ENCODE peak calls at places on chromosomes 11 and 22, in eight cellular contexts. One of them, this sample, is unnamed.

GRCh38 chr11:116990061-116990473 is 108.2 kb downstream of the SIK3 start:
- DNase-seq in fibroblast of pulmonary artery: peak
- DNase-seq in AG10803: peak
- DNase-seq in H1: no peak
- DNase-seq in BJ: no peak
- DNase-seq in HL-60: no peak
- DNase-seq in endodermal cell: no peak
- DNase-seq in ovary: no peak
- DNase-seq in this sample: no peak

GRCh38 chr11:131668867-131669780 is 298.7 kb downstream of the NTM start:
- DNase-seq in AG10803: peak
- DNase-seq in BJ: no peak
- DNase-seq in fibroblast of pulmonary artery: peak
- DNase-seq in endodermal cell: peak
- DNase-seq in H1: peak
- DNase-seq in ovary: no peak
- DNase-seq in HL-60: peak
- DNase-seq in this sample: no peak

GRCh38 chr11:120078397-120078796 is 59.5 kb downstream of the TRIM29 start:
- DNase-seq in HL-60: no peak
- DNase-seq in AG10803: no peak
- DNase-seq in fibroblast of pulmonary artery: no peak
- DNase-seq in BJ: no peak
- DNase-seq in ovary: no peak
- DNase-seq in endodermal cell: no peak
- DNase-seq in H1: no peak
- DNase-seq in this sample: no peak

GRCh38 chr11:27485930-27486773 is 13.6 kb upstream of the LGR4 start:
- DNase-seq in H1: no peak
- DNase-seq in HL-60: peak
- DNase-seq in ovary: no peak
- DNase-seq in BJ: no peak
- DNase-seq in AG10803: peak
- DNase-seq in endodermal cell: peak
- DNase-seq in fibroblast of pulmonary artery: peak
- DNase-seq in this sample: no peak

GRCh38 chr11:13984616-13985474 is 22.3 kb downstream of the SPON1 start:
- DNase-seq in AG10803: peak
- DNase-seq in ovary: no peak
- DNase-seq in H1: no peak
- DNase-seq in fibroblast of pulmonary artery: peak
- DNase-seq in BJ: peak
- DNase-seq in HL-60: no peak
- DNase-seq in endodermal cell: no peak
- DNase-seq in this sample: no peak

GRCh38 chr11:93652161-93652597 is 9.3 kb upstream of the CEP295 start:
- DNase-seq in endodermal cell: peak
- DNase-seq in BJ: no peak
- DNase-seq in AG10803: peak
- DNase-seq in H1: peak
- DNase-seq in fibroblast of pulmonary artery: peak
- DNase-seq in HL-60: peak
- DNase-seq in ovary: no peak
- DNase-seq in this sample: no peak

GRCh38 chr11:61058583-61059259 is 43.6 kb upstream of the CD5 start:
- DNase-seq in H1: no peak
- DNase-seq in AG10803: no peak
- DNase-seq in ovary: no peak
- DNase-seq in HL-60: no peak
- DNase-seq in fibroblast of pulmonary artery: no peak
- DNase-seq in BJ: no peak
- DNase-seq in endodermal cell: peak
- DNase-seq in this sample: no peak

GRCh38 chr22:17097062-17097461 is 12.3 kb downstream of the IL17RA start:
- DNase-seq in H1: no peak
- DNase-seq in endodermal cell: no peak
- DNase-seq in ovary: no peak
- DNase-seq in fibroblast of pulmonary artery: no peak
- DNase-seq in HL-60: peak
- DNase-seq in BJ: no peak
- DNase-seq in AG10803: no peak
- DNase-seq in this sample: no peak

GRCh38 chr11:31958086-31958735 is 132.7 kb upstream of the RCN1 start:
- DNase-seq in H1: peak
- DNase-seq in ovary: peak
- DNase-seq in HL-60: peak
- DNase-seq in fibroblast of pulmonary artery: peak
- DNase-seq in endodermal cell: peak
- DNase-seq in BJ: no peak
- DNase-seq in AG10803: peak
- DNase-seq in this sample: peak

GRCh38 chr11:123561046-123561781 is 93.2 kb downstream of the SCN3B start:
- DNase-seq in H1: no peak
- DNase-seq in BJ: no peak
- DNase-seq in ovary: peak
- DNase-seq in fibroblast of pulmonary artery: peak
- DNase-seq in endodermal cell: peak
- DNase-seq in AG10803: peak
- DNase-seq in HL-60: no peak
- DNase-seq in this sample: peak

GRCh38 chr11:75714211-75714610 is 3.4 kb upstream of the MOGAT2 start:
- DNase-seq in BJ: no peak
- DNase-seq in ovary: no peak
- DNase-seq in AG10803: no peak
- DNase-seq in HL-60: no peak
- DNase-seq in endodermal cell: no peak
- DNase-seq in fibroblast of pulmonary artery: no peak
- DNase-seq in H1: no peak
- DNase-seq in this sample: no peak

GRCh38 chr11:123690490-123690889 is 36.1 kb upstream of the SCN3B start:
- DNase-seq in AG10803: peak
- DNase-seq in endodermal cell: no peak
- DNase-seq in H1: no peak
- DNase-seq in fibroblast of pulmonary artery: peak
- DNase-seq in BJ: no peak
- DNase-seq in HL-60: no peak
- DNase-seq in ovary: no peak
- DNase-seq in this sample: no peak

GRCh38 chr11:82843057-82843795 is 57.0 kb downstream of the PRCP start:
- DNase-seq in AG10803: no peak
- DNase-seq in BJ: no peak
- DNase-seq in HL-60: no peak
- DNase-seq in endodermal cell: no peak
- DNase-seq in ovary: no peak
- DNase-seq in fibroblast of pulmonary artery: no peak
- DNase-seq in H1: no peak
- DNase-seq in this sample: no peak

GRCh38 chr22:45552017-45552411 is 49.3 kb downstream of the FBLN1 start:
- DNase-seq in HL-60: no peak
- DNase-seq in H1: no peak
- DNase-seq in fibroblast of pulmonary artery: no peak
- DNase-seq in AG10803: no peak
- DNase-seq in ovary: peak
- DNase-seq in BJ: no peak
- DNase-seq in endodermal cell: peak
- DNase-seq in this sample: no peak

GRCh38 chr11:9672288-9672916 is 8.5 kb downstream of the SWAP70 start:
- DNase-seq in HL-60: no peak
- DNase-seq in fibroblast of pulmonary artery: no peak
- DNase-seq in H1: no peak
- DNase-seq in AG10803: no peak
- DNase-seq in ovary: no peak
- DNase-seq in endodermal cell: no peak
- DNase-seq in BJ: no peak
- DNase-seq in this sample: no peak

GRCh38 chr22:42946551-42947198 is 68.3 kb downstream of the PACSIN2 start:
- DNase-seq in HL-60: peak
- DNase-seq in fibroblast of pulmonary artery: no peak
- DNase-seq in BJ: no peak
- DNase-seq in AG10803: peak
- DNase-seq in ovary: no peak
- DNase-seq in H1: no peak
- DNase-seq in endodermal cell: no peak
- DNase-seq in this sample: no peak

GRCh38 chr11:33721291-33721840 is 14.9 kb downstream of the CD59 start:
- DNase-seq in AG10803: peak
- DNase-seq in HL-60: no peak
- DNase-seq in ovary: no peak
- DNase-seq in BJ: no peak
- DNase-seq in endodermal cell: no peak
- DNase-seq in fibroblast of pulmonary artery: peak
- DNase-seq in H1: no peak
- DNase-seq in this sample: no peak

GRCh38 chr11:128857341-128857740 is 9.8 kb downstream of the KCNJ1 start:
- DNase-seq in H1: no peak
- DNase-seq in ovary: no peak
- DNase-seq in AG10803: no peak
- DNase-seq in HL-60: no peak
- DNase-seq in fibroblast of pulmonary artery: no peak
- DNase-seq in BJ: no peak
- DNase-seq in endodermal cell: no peak
- DNase-seq in this sample: no peak

GRCh38 chr11:3144296-3145205 is 20.6 kb downstream of the OSBPL5 start:
- DNase-seq in BJ: no peak
- DNase-seq in fibroblast of pulmonary artery: no peak
- DNase-seq in AG10803: no peak
- DNase-seq in endodermal cell: no peak
- DNase-seq in ovary: no peak
- DNase-seq in HL-60: no peak
- DNase-seq in H1: no peak
- DNase-seq in this sample: no peak

GRCh38 chr11:66339163-66339675 is 3.0 kb upstream of the RIN1 start:
- DNase-seq in endodermal cell: no peak
- DNase-seq in H1: no peak
- DNase-seq in ovary: no peak
- DNase-seq in HL-60: no peak
- DNase-seq in AG10803: no peak
- DNase-seq in fibroblast of pulmonary artery: no peak
- DNase-seq in BJ: no peak
- DNase-seq in this sample: no peak
- TF ChIP-seq CTCF in endodermal cell: no peak
- TF ChIP-seq CTCF in H1: no peak
- TF ChIP-seq CTCF in ovary: no peak
- TF ChIP-seq CTCF in HL-60: no peak
- TF ChIP-seq CTCF in AG10803: no peak
- TF ChIP-seq CTCF in fibroblast of pulmonary artery: no peak
- TF ChIP-seq CTCF in BJ: no peak
- TF ChIP-seq CTCF in this sample: no peak

DNA sequence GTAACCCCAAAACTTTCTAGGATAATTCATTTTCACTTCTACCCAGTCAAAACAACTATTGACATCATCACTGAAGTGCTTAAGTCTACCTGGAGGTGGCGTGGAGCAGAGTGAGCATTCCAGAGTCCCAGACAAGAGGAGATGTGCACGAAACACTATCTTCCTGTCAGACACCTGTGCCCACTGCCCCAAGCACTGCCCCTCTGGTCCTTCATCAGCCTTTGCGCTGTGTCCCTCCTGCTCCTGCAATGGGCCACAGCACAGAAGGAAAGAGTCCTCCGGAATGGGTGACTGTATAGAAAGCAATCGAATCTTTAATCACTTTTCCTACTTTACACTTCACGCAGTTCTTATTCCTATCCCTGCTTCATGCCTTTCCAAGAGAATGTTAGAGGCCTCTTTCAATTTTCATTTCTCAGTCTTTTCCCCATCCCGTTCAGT is 512 bp upstream of the GRIA4 start:
- DNase-seq in BJ: no peak
- DNase-seq in fibroblast of pulmonary artery: peak
- DNase-seq in H1: peak
- DNase-seq in AG10803: no peak
- DNase-seq in ovary: no peak
- DNase-seq in endodermal cell: peak
- DNase-seq in HL-60: no peak
- DNase-seq in this sample: peak
- TF ChIP-seq CTCF in BJ: peak
- TF ChIP-seq CTCF in fibroblast of pulmonary artery: peak
- TF ChIP-seq CTCF in H1: peak
- TF ChIP-seq CTCF in AG10803: peak
- TF ChIP-seq CTCF in ovary: no peak
- TF ChIP-seq CTCF in endodermal cell: peak
- TF ChIP-seq CTCF in HL-60: no peak
- TF ChIP-seq CTCF in this sample: peak

DNA sequence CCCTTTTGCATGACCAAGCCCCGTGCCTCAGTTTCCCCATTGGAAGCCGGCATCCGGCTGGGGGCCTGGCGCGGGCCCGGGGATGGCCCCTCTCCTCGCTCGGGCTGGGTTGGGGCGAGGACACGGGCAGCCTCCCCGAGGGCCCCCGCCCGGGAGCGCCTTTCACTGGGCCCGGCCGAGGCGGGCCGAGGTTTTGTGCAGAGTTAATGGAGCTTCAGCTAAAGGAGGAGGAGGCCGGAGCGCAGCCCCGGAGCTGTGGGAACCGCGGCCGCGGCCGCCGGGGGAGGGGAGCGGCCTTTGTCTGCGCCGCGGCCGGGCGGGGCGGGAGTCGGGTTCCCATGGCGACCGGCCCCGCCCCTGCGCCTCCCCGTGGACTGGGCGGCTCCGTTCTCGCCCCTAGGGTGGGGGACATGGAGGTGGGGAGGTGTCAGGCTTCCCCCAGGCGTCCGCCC is 1.4 kb upstream of the MAPK11 start:
- DNase-seq in BJ: no peak
- DNase-seq in ovary: peak
- DNase-seq in endodermal cell: peak
- DNase-seq in AG10803: peak
- DNase-seq in fibroblast of pulmonary artery: peak
- DNase-seq in HL-60: peak
- DNase-seq in H1: peak
- DNase-seq in this sample: peak
- TF ChIP-seq CTCF in BJ: peak
- TF ChIP-seq CTCF in ovary: no peak
- TF ChIP-seq CTCF in endodermal cell: peak
- TF ChIP-seq CTCF in AG10803: no peak
- TF ChIP-seq CTCF in fibroblast of pulmonary artery: no peak
- TF ChIP-seq CTCF in HL-60: no peak
- TF ChIP-seq CTCF in H1: no peak
- TF ChIP-seq CTCF in this sample: no peak

DNA sequence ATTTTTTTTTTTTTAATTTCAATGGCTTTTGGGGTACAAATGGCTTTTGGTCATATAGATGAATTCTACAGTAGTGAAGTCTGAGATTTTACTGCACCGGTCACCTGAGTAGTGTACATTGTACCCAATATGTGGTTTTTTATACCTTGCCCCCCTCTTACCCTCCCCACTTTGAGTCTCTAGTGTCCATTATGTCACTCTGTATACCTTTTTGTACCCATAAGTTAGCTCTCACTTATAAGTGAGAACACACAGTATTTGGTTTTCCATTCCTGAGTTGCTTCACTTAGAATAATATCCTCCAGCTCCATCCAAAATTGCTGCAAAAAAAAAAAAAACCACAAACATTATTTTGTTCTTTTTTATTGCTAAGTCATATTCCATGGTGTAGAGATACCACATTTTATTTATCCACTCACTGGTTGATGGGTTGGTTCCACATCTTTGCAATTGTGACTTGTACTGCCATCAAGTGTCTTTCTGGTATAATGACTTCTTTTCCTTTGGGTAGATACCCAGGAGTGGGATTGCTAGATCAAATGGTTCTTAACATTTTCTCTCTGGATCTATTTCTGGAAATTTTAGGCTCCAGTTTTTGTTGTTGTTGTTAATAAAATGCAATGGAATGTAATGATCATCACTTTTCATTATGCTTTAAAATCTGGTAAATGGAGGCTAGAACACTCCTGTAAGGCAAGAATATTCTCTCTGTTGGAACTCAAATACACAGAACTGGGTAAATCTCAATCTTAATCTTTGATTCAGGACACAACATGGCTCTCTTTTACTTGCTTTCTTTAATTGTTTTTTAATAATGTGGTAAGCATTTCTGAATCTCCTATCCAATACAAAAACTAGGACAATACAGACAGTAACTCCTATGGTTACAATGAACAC is 10.3 kb downstream of the NEAT1 start:
- DNase-seq in AG10803: peak
- DNase-seq in HL-60: peak
- DNase-seq in endodermal cell: no peak
- DNase-seq in BJ: no peak
- DNase-seq in ovary: no peak
- DNase-seq in H1: no peak
- DNase-seq in fibroblast of pulmonary artery: peak
- DNase-seq in this sample: no peak
- TF ChIP-seq CTCF in AG10803: peak
- TF ChIP-seq CTCF in HL-60: no peak
- TF ChIP-seq CTCF in endodermal cell: peak
- TF ChIP-seq CTCF in BJ: no peak
- TF ChIP-seq CTCF in ovary: peak
- TF ChIP-seq CTCF in H1: no peak
- TF ChIP-seq CTCF in fibroblast of pulmonary artery: peak
- TF ChIP-seq CTCF in this sample: no peak

This sample was measured in mesothelial cell of epicardium.